ENCODE peak calls at places on chromosomes 13 and 19, in seven cellular contexts. F, W, J, N, C, U and M are unnamed samples.

GRCh38 chr19:43806848-43807247 is 4.6 kb upstream of the LYPD5 start:
- DNase-seq in F (no peak), W (no peak), J (no peak), N (no peak), C (no peak), U (no peak), M (no peak)

GRCh38 chr19:43305642-43306041 is 36.3 kb upstream of the PSG9 start:
- DNase-seq in F (no peak), W (peak), J (no peak), N (no peak), C (no peak), U (no peak), M (no peak)

GRCh38 chr19:10565028-10565566 is 713 bp downstream of the KRI1 start:
- DNase-seq in F (peak), W (peak), J (peak), N (no peak), C (peak), U (no peak), M (peak)

GRCh38 chr19:45575216-45575615 is 9.4 kb downstream of the OPA3 start:
- DNase-seq in F (no peak), W (no peak), J (no peak), N (no peak), C (no peak), U (no peak), M (no peak)

GRCh38 chr19:18422530-18423191 is 3.5 kb downstream of the SSBP4 start:
- DNase-seq in F (peak), W (no peak), J (no peak), N (no peak), C (no peak), U (no peak), M (no peak)

GRCh38 chr13:51663980-51664957 is 80.0 kb downstream of the WDFY2 start:
- DNase-seq in F (no peak), W (no peak), J (no peak), N (no peak), C (no peak), U (no peak), M (no peak)

GRCh38 chr19:56404705-56405056 is 549 bp downstream of the ZNF583 start:
- DNase-seq in F (no peak), W (no peak), J (no peak), N (no peak), C (no peak), U (no peak), M (no peak)

GRCh38 chr13:44815507-44816074 is 173.7 kb downstream of the NUFIP1 start:
- DNase-seq in F (no peak), W (no peak), J (peak), N (no peak), C (peak), U (peak), M (peak)

GRCh38 chr19:39916236-39916635 is 18.2 kb downstream of the FCGBP start:
- DNase-seq in F (no peak), W (no peak), J (no peak), N (no peak), C (no peak), U (no peak), M (no peak)

GRCh38 chr19:28148554-28148953 is 1064.4 kb downstream of the UQCRFS1 start:
- DNase-seq in F (no peak), W (no peak), J (no peak), N (no peak), C (no peak), U (no peak), M (no peak)

GRCh38 chr13:42926043-42926442 is 66.0 kb downstream of the EPSTI1 start:
- DNase-seq in F (no peak), W (no peak), J (no peak), N (no peak), C (no peak), U (no peak), M (no peak)

GRCh38 chr13:29817604-29818378 is 32.6 kb downstream of the UBL3 start:
- DNase-seq in F (no peak), W (no peak), J (peak), N (no peak), C (peak), U (no peak), M (no peak)

GRCh38 chr13:79307866-79308298 is 98.2 kb downstream of the RBM26 start:
- DNase-seq in F (no peak), W (no peak), J (peak), N (no peak), C (peak), U (no peak), M (peak)

GRCh38 chr13:84925443-84925842 is 873.8 kb downstream of the SLITRK6 start:
- DNase-seq in F (no peak), W (no peak), J (peak), N (no peak), C (no peak), U (no peak), M (peak)

GRCh38 chr19:3225677-3226093 is 1.2 kb downstream of the CELF5 start:
- DNase-seq in F (no peak), W (no peak), J (no peak), N (no peak), C (no peak), U (no peak), M (no peak)

GRCh38 chr13:20136781-20137703 is 23.8 kb downstream of the GJA3 start:
- DNase-seq in F (peak), W (no peak), J (no peak), N (no peak), C (no peak), U (no peak), M (no peak)

GRCh38 chr19:53868892-53869804 is 1.5 kb downstream of the MYADM start:
- DNase-seq in F (peak), W (peak), J (peak), N (peak), C (peak), U (peak), M (peak)

GRCh38 chr13:97344250-97345175 is 89.5 kb upstream of the RAP2A start:
- DNase-seq in F (peak), W (peak), J (peak), N (peak), C (peak), U (peak), M (peak)

GRCh38 chr19:18203408-18203862 is 407 bp downstream of the RAB3A start:
- DNase-seq in F (peak), W (no peak), J (no peak), N (peak), C (no peak), U (no peak), M (no peak)

GRCh38 chr19:45515081-45515624 is 7.9 kb downstream of the VASP start:
- DNase-seq in F (no peak), W (no peak), J (no peak), N (peak), C (no peak), U (no peak), M (no peak)

GRCh38 chr13:110360598-110360997 is 53.5 kb downstream of the COL4A2 start:
- DNase-seq in F (no peak), W (no peak), J (no peak), N (no peak), C (no peak), U (no peak), M (no peak)

GRCh38 chr19:28956421-28956820 is 256.5 kb downstream of the UQCRFS1 start:
- DNase-seq in F (no peak), W (no peak), J (no peak), N (no peak), C (no peak), U (no peak), M (no peak)

GRCh38 chr13:99033814-99034213 is 56.0 kb upstream of the DOCK9 start:
- DNase-seq in F (no peak), W (peak), J (peak), N (no peak), C (peak), U (no peak), M (peak)

GRCh38 chr19:54364775-54365257 is at the start of gene LAIR1:
- DNase-seq in F (peak), W (no peak), J (no peak), N (no peak), C (no peak), U (no peak), M (no peak)

GRCh38 chr19:56377105-56377924 is 16.0 kb downstream of the ZNF582 start:
- DNase-seq in F (no peak), W (no peak), J (no peak), N (no peak), C (peak), U (no peak), M (no peak)

GRCh38 chr13:88887045-88887662 is 1216.0 kb downstream of the SLITRK5 start:
- DNase-seq in F (no peak), W (no peak), J (no peak), N (no peak), C (no peak), U (no peak), M (peak)

GRCh38 chr13:28476919-28477708 is 17.8 kb downstream of the FLT1 start:
- DNase-seq in F (no peak), W (no peak), J (no peak), N (no peak), C (no peak), U (no peak), M (no peak)

GRCh38 chr13:27128825-27129627 is 42.6 kb downstream of the USP12 start:
- DNase-seq in F (no peak), W (no peak), J (no peak), N (no peak), C (peak), U (no peak), M (no peak)

GRCh38 chr13:43220873-43221578 is 197.6 kb downstream of the DNAJC15 start:
- DNase-seq in F (no peak), W (no peak), J (no peak), N (no peak), C (no peak), U (no peak), M (no peak)

GRCh38 chr13:85241045-85241444 is 558.2 kb downstream of the SLITRK6 start:
- DNase-seq in F (no peak), W (no peak), J (peak), N (no peak), C (no peak), U (no peak), M (peak)

GRCh38 chr19:47324502-47324901 is 7.5 kb upstream of the C5AR2 start:
- DNase-seq in F (no peak), W (no peak), J (no peak), N (no peak), C (no peak), U (no peak), M (no peak)

GRCh38 chr13:40126301-40127085 is 471.0 kb downstream of the COG6 start:
- DNase-seq in F (no peak), W (no peak), J (no peak), N (no peak), C (no peak), U (no peak), M (no peak)

GRCh38 chr13:42957881-42958280 is 34.2 kb downstream of the EPSTI1 start:
- DNase-seq in F (no peak), W (no peak), J (no peak), N (no peak), C (no peak), U (no peak), M (no peak)

GRCh38 chr19:4722671-4723464 is 774 bp downstream of the DPP9 start:
- DNase-seq in F (peak), W (no peak), J (peak), N (peak), C (peak), U (no peak), M (peak)